ENCODE peak calls at places on chromosomes 1 and 21, in nine cellular contexts. K, U, L, X, M, O, V, A and Q are unnamed samples.

GRCh38 chr1:185936641-185937040 is 202.4 kb downstream of the HMCN1 start:
- DNase-seq in K (no peak), U (no peak), L (no peak), X (no peak), M (no peak), O (no peak), V (no peak), A (no peak), Q (no peak)

GRCh38 chr1:9455487-9456237 is 83.6 kb upstream of the SLC25A33 start:
- DNase-seq in K (peak), U (no peak), L (peak), X (no peak), M (peak), O (peak), V (peak), A (peak), Q (peak)

GRCh38 chr1:168819668-168820067 is 90.7 kb upstream of the DPT start:
- DNase-seq in K (no peak), U (no peak), L (no peak), X (no peak), M (no peak), O (no peak), V (no peak), A (no peak), Q (no peak)

GRCh38 chr1:33468559-33468958 is 3.9 kb upstream of the ZSCAN20 start:
- DNase-seq in K (no peak), U (no peak), L (no peak), X (no peak), M (no peak), O (no peak), V (no peak), A (no peak), Q (no peak)

GRCh38 chr1:112453876-112454275 is 54.9 kb upstream of the WNT2B start:
- DNase-seq in K (no peak), U (no peak), L (no peak), X (no peak), M (no peak), O (no peak), V (no peak), A (no peak), Q (no peak)

GRCh38 chr1:204567067-204567466 is 50.9 kb downstream of the MDM4 start:
- DNase-seq in K (no peak), U (no peak), L (no peak), X (no peak), M (no peak), O (no peak), V (no peak), A (no peak), Q (no peak)

GRCh38 chr1:91700332-91700731 is 185.6 kb downstream of the TGFBR3 start:
- DNase-seq in K (no peak), U (peak), L (no peak), X (no peak), M (no peak), O (no peak), V (no peak), A (no peak), Q (no peak)

GRCh38 chr1:116740726-116741125 is 13.5 kb upstream of the CD2 start:
- DNase-seq in K (no peak), U (no peak), L (no peak), X (no peak), M (no peak), O (no peak), V (no peak), A (no peak), Q (no peak)

GRCh38 chr1:94974824-94975223 is 47.9 kb upstream of the CNN3 start:
- DNase-seq in K (no peak), U (peak), L (no peak), X (no peak), M (no peak), O (no peak), V (no peak), A (no peak), Q (no peak)

GRCh38 chr1:1187938-1188337 is 14.3 kb downstream of the TTLL10 start:
- DNase-seq in K (no peak), U (no peak), L (no peak), X (no peak), M (no peak), O (no peak), V (no peak), A (no peak), Q (no peak)

GRCh38 chr1:186239211-186239610 is 135.8 kb downstream of the TPR start:
- DNase-seq in K (no peak), U (no peak), L (no peak), X (no peak), M (no peak), O (no peak), V (no peak), A (no peak), Q (no peak)

GRCh38 chr21:45999581-46000181 is 18.1 kb downstream of the COL6A1 start:
- DNase-seq in K (no peak), U (no peak), L (no peak), X (no peak), M (no peak), O (no peak), V (no peak), A (no peak), Q (no peak)

GRCh38 chr1:179709841-179710329 is 33.2 kb upstream of the FAM163A start:
- DNase-seq in K (no peak), U (no peak), L (peak), X (no peak), M (no peak), O (no peak), V (no peak), A (no peak), Q (no peak)

GRCh38 chr1:165697491-165697880 is 876 bp downstream of the ALDH9A1 start:
- DNase-seq in K (no peak), U (no peak), L (no peak), X (no peak), M (no peak), O (no peak), V (no peak), A (no peak), Q (no peak)

GRCh38 chr1:32334864-32335618 is 992 bp downstream of the MARCKSL1 start:
- DNase-seq in K (peak), U (no peak), L (peak), X (no peak), M (peak), O (peak), V (peak), A (no peak), Q (peak)

GRCh38 chr1:39637301-39637700 is 2.1 kb downstream of the HEYL start:
- DNase-seq in K (no peak), U (no peak), L (no peak), X (no peak), M (no peak), O (no peak), V (no peak), A (no peak), Q (no peak)

GRCh38 chr1:54253480-54253879 is 53.5 kb downstream of the MRPL37 start:
- DNase-seq in K (no peak), U (peak), L (no peak), X (no peak), M (no peak), O (no peak), V (no peak), A (no peak), Q (no peak)

GRCh38 chr1:168917309-168917708 is 188.3 kb upstream of the DPT start:
- DNase-seq in K (no peak), U (no peak), L (no peak), X (no peak), M (no peak), O (no peak), V (no peak), A (no peak), Q (no peak)

GRCh38 chr1:227949954-227950734 is 2.4 kb upstream of the WNT9A start:
- DNase-seq in K (no peak), U (no peak), L (no peak), X (no peak), M (no peak), O (no peak), V (no peak), A (no peak), Q (no peak)